ENCODE peak calls at places on chromosome 13, in eight cellular contexts. E is neural progenitor cell, H is fibroblast of lung, K is HCT116, W is GM23248, B is endothelial cell of umbilical vein, U is mammary epithelial cell, A is SK-N-MC. M is an unnamed sample.

GRCh38 chr13:108508263-108508662 is 121.1 kb upstream of the MYO16 start:
- DNase-seq in E (peak), H (peak), K (peak), W (peak), B (no peak), U (no peak), A (peak), M (peak)

GRCh38 chr13:50969691-50970090 is 60.1 kb downstream of the RNASEH2B start:
- DNase-seq in E (peak), H (peak), K (no peak), W (no peak), B (no peak), U (peak), A (no peak), M (no peak)

GRCh38 chr13:40094056-40094455 is 438.6 kb downstream of the COG6 start:
- DNase-seq in E (no peak), H (no peak), K (no peak), W (no peak), B (no peak), U (peak), A (no peak), M (no peak)

GRCh38 chr13:34655554-34655953 is 286.5 kb upstream of the NBEA start:
- DNase-seq in E (no peak), H (no peak), K (no peak), W (no peak), B (no peak), U (no peak), A (no peak), M (no peak)

GRCh38 chr13:29497137-29497654 is 98.3 kb downstream of the SLC7A1 start:
- DNase-seq in E (peak), H (peak), K (no peak), W (no peak), B (no peak), U (no peak), A (no peak), M (peak)

GRCh38 chr13:95745752-95746151 is 68.8 kb downstream of the DNAJC3 start:
- DNase-seq in E (no peak), H (no peak), K (no peak), W (no peak), B (no peak), U (no peak), A (no peak), M (no peak)

GRCh38 chr13:113630804-113631203 is 27.2 kb downstream of the ATP4B start:
- DNase-seq in E (no peak), H (no peak), K (no peak), W (no peak), B (no peak), U (no peak), A (no peak), M (no peak)

GRCh38 chr13:74907788-74908187 is 574.2 kb downstream of the TBC1D4 start:
- DNase-seq in E (no peak), H (no peak), K (no peak), W (no peak), B (peak), U (no peak), A (no peak), M (no peak)

GRCh38 chr13:67635754-67636153 is 405.6 kb upstream of the PCDH9 start:
- DNase-seq in E (no peak), H (no peak), K (no peak), W (no peak), B (no peak), U (no peak), A (no peak), M (no peak)

GRCh38 chr13:52980695-52981094 is 47.9 kb upstream of the OLFM4 start:
- DNase-seq in E (no peak), H (no peak), K (no peak), W (no peak), B (no peak), U (peak), A (no peak), M (no peak)

GRCh38 chr13:32829269-32829668 is 187.0 kb upstream of the KL start:
- DNase-seq in E (no peak), H (peak), K (no peak), W (no peak), B (no peak), U (no peak), A (no peak), M (peak)

GRCh38 chr13:36148436-36148835 is 17.3 kb upstream of the DCLK1 start:
- DNase-seq in E (no peak), H (peak), K (no peak), W (peak), B (no peak), U (no peak), A (no peak), M (peak)

GRCh38 chr13:51396352-51396751 is 56.5 kb downstream of the INTS6 start:
- DNase-seq in E (no peak), H (no peak), K (no peak), W (peak), B (no peak), U (no peak), A (no peak), M (no peak)

GRCh38 chr13:113118328-113119021 is 4.1 kb upstream of the F10 start:
- DNase-seq in E (no peak), H (no peak), K (no peak), W (no peak), B (no peak), U (no peak), A (no peak), M (no peak)

GRCh38 chr13:105033999-105034398 is 1501.5 kb downstream of the EFNB2 start:
- DNase-seq in E (no peak), H (no peak), K (no peak), W (no peak), B (no peak), U (no peak), A (no peak), M (no peak)

GRCh38 chr13:110228936-110229904 is 77.7 kb downstream of the COL4A1 start:
- DNase-seq in E (no peak), H (peak), K (no peak), W (no peak), B (no peak), U (no peak), A (no peak), M (no peak)

GRCh38 chr13:45851171-45851889 is at the start of gene SIAH3:
- DNase-seq in E (peak), H (peak), K (no peak), W (peak), B (peak), U (peak), A (peak), M (no peak)
- TF ChIP-seq EZH2 in E (peak), H (peak), K (no peak), W (peak), B (peak), U (no peak), A (no peak), M (no peak)

GRCh38 chr13:112063309-112063626 is 3.7 kb upstream of the SOX1 start:
- DNase-seq in E (no peak), H (no peak), K (no peak), W (no peak), B (no peak), U (no peak), A (no peak), M (no peak)
- TF ChIP-seq EZH2 in E (peak), H (no peak), K (no peak), W (no peak), B (no peak), U (no peak), A (no peak), M (peak)

DNA sequence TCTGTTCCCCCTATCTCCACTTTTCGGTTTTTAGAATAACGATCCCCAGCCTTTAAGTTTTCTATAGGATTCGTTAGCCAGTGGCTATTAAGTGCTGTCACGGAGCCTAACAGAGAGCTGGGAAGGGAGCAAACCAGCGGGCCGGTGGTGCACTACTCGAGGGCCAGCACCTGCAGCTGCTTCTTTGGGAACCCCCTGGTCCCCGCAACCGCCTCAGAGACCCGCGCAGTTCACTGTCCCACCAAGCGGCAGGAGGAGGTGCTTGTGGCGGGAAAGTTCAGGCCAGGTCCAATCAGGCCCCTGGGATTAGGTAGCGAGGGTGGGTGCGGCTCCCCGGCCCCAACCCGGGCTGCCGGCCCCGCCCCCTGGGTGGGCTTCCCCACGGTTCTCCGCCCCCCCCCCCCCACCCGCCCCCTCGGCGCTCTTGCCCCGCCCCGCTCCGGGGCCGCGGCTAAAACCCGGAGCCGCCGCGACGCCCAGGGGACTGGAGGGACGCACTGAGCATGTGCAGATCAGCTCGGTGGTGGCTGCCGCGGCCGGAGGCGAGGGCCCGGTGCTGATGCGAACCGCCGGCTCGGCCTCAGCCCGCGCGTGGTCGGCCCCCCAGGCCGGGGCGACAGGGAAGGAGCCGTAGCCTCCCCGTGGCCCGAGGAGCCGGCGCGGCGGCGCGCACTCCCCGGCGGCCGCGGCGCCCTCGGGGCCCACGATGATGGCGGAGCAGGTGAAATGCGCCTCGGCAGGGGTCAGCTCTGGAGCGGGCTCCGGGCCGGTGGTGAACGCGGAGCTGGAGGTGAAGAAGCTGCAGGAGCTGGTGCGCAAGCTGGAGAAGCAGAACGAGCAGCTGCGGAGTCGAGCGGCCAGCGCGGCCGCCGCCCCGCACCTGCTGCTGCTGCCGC is at the start of gene SLAIN1:
- DNase-seq in E (peak), H (peak), K (no peak), W (peak), B (peak), U (no peak), A (no peak), M (peak)
- TF ChIP-seq EZH2 in E (no peak), H (peak), K (no peak), W (peak), B (no peak), U (peak), A (no peak), M (peak)

GRCh38 chr13:99326012-99326411 is 18.8 kb upstream of the GPR183 start:
- DNase-seq in E (no peak), H (no peak), K (no peak), W (no peak), B (no peak), U (no peak), A (no peak), M (no peak)
- TF ChIP-seq EZH2 in E (no peak), H (no peak), K (no peak), W (no peak), B (no peak), U (no peak), A (no peak), M (no peak)

GRCh38 chr13:80314711-80315505 is 26.0 kb downstream of the SPRY2 start:
- DNase-seq in E (no peak), H (no peak), K (no peak), W (no peak), B (no peak), U (no peak), A (no peak), M (no peak)

GRCh38 chr13:80312012-80312704 is 28.8 kb downstream of the SPRY2 start:
- DNase-seq in E (no peak), H (no peak), K (no peak), W (no peak), B (no peak), U (no peak), A (no peak), M (no peak)

GRCh38 chr13:80309926-80310325 is 31.0 kb downstream of the SPRY2 start:
- DNase-seq in E (no peak), H (no peak), K (no peak), W (no peak), B (no peak), U (no peak), A (no peak), M (no peak)

GRCh38 chr13:80313668-80314278 is 27.2 kb downstream of the SPRY2 start:
- DNase-seq in E (no peak), H (no peak), K (no peak), W (no peak), B (no peak), U (no peak), A (no peak), M (no peak)

GRCh38 chr13:80312967-80313366 is 28.0 kb downstream of the SPRY2 start:
- DNase-seq in E (no peak), H (peak), K (no peak), W (no peak), B (no peak), U (no peak), A (no peak), M (no peak)
- TF ChIP-seq EZH2 in E (no peak), H (no peak), K (no peak), W (no peak), B (no peak), U (no peak), A (no peak), M (no peak)

DNA sequence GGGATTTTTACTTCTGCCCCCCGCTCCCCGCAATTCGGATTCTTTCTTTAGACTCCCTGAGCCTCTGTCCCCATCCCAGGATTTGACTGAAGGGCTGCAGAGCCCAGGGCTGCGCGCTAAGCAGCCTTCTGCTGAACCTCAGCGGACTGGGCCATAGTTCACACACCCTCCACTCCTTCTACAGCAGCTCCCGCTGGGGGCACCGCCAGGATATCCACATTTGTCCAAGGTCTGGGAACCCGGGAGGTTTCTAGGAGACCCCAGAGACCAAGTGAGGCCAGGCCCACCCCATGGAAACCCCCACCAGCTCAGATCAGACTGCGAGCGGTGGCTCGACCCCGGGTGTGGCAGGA is 463.3 kb downstream of the ITGBL1 start:
- DNase-seq in E (peak), H (no peak), K (no peak), W (no peak), B (no peak), U (no peak), A (no peak), M (no peak)
- TF ChIP-seq EZH2 in E (no peak), H (no peak), K (no peak), W (no peak), B (no peak), U (peak), A (no peak), M (no peak)

DNA sequence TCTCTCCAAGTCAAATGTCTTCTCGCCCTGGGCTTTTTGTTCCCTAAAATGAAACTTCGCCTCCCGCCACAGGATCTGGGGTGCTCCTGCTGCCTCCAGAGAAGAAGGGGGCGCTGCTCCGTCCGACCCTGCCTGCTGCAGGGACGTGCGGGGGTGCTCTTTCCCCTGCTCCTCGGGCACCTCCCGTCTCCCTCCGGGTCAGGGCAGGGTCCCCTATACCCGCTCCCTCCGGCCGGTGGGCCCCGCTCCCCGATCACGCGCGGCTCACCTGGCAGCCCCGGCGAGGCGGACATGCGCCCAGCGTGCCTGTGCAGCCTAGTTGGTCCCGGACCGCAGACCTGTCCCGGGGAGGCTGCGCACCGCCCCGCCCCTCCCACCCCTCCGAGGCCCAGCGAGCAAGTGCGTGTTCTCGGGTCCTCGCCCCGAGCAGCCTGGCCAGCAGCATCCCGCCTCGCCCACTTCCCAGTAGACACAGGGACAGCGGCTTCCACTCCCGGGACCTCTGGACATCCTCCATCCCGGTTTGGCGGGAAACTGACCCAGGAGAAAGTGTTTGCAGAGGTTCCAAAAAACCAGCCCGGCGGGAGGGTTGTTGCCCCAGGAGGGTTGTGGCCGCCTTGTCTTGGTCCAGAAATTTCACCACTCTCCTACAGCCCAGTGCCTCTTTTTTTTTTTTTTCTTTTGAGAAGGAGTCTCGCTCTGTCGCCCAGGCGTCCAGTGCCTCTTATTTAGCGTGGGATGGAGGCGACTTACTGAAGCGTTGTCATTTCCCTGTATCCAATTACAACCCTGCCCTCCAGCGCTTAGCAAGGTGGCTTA is at the start of gene OXGR1:
- DNase-seq in E (peak), H (no peak), K (no peak), W (peak), B (no peak), U (no peak), A (no peak), M (no peak)
- TF ChIP-seq EZH2 in E (peak), H (no peak), K (no peak), W (no peak), B (peak), U (no peak), A (no peak), M (no peak)

M was measured in astrocyte.